ENCODE peak calls at places on chromosomes 2 and 18, in five cellular contexts. One of them, this sample, is unnamed.

GRCh38 chr2:227772197-227772661 is 26.5 kb downstream of the SCYGR8 start:
- DNase-seq in K562: no peak
- DNase-seq in HepG2: peak
- DNase-seq in H1: no peak
- DNase-seq in GM12878: no peak
- DNase-seq in this sample: no peak

GRCh38 chr2:44244135-44244871 is 31.0 kb upstream of the SLC3A1 start:
- DNase-seq in GM12878: no peak
- DNase-seq in H1: no peak
- DNase-seq in K562: peak
- DNase-seq in HepG2: peak
- DNase-seq in this sample: peak

GRCh38 chr18:10453885-10454772 is at the start of gene APCDD1:
- DNase-seq in GM12878: no peak
- DNase-seq in H1: peak
- DNase-seq in HepG2: peak
- DNase-seq in K562: no peak
- DNase-seq in this sample: no peak

GRCh38 chr2:21372654-21373053 is 248.9 kb downstream of the TDRD15 start:
- DNase-seq in H1: peak
- DNase-seq in HepG2: peak
- DNase-seq in K562: peak
- DNase-seq in GM12878: no peak
- DNase-seq in this sample: no peak

GRCh38 chr2:105220604-105221003 is 20.9 kb upstream of the GPR45 start:
- DNase-seq in GM12878: no peak
- DNase-seq in HepG2: no peak
- DNase-seq in H1: no peak
- DNase-seq in K562: no peak
- DNase-seq in this sample: no peak

GRCh38 chr2:229719926-229720652 is 5.7 kb upstream of the DNER start:
- DNase-seq in GM12878: no peak
- DNase-seq in K562: peak
- DNase-seq in H1: no peak
- DNase-seq in HepG2: no peak
- DNase-seq in this sample: no peak

GRCh38 chr2:2648094-2648493 is 317.0 kb upstream of the MYT1L start:
- DNase-seq in GM12878: no peak
- DNase-seq in HepG2: no peak
- DNase-seq in K562: no peak
- DNase-seq in H1: no peak
- DNase-seq in this sample: no peak

GRCh38 chr2:181140414-181140813 is 160.0 kb downstream of the UBE2E3 start:
- DNase-seq in K562: no peak
- DNase-seq in H1: no peak
- DNase-seq in HepG2: no peak
- DNase-seq in GM12878: no peak
- DNase-seq in this sample: no peak

GRCh38 chr2:216830346-216830745 is 29.5 kb downstream of the TNP1 start:
- DNase-seq in H1: no peak
- DNase-seq in K562: no peak
- DNase-seq in HepG2: no peak
- DNase-seq in GM12878: no peak
- DNase-seq in this sample: no peak

GRCh38 chr2:62450716-62451191 is 55.2 kb downstream of the TMEM17 start:
- DNase-seq in HepG2: peak
- DNase-seq in H1: no peak
- DNase-seq in GM12878: no peak
- DNase-seq in K562: no peak
- DNase-seq in this sample: no peak

GRCh38 chr2:16625201-16625729 is 40.4 kb downstream of the CYRIA start:
- DNase-seq in H1: no peak
- DNase-seq in HepG2: no peak
- DNase-seq in K562: peak
- DNase-seq in GM12878: no peak
- DNase-seq in this sample: no peak

GRCh38 chr2:113858764-113859163 is 31.1 kb upstream of the ACTR3 start:
- DNase-seq in K562: peak
- DNase-seq in GM12878: no peak
- DNase-seq in H1: no peak
- DNase-seq in HepG2: no peak
- DNase-seq in this sample: no peak

GRCh38 chr2:102253753-102254150 is 57.6 kb upstream of the IL1RL1 start:
- DNase-seq in GM12878: no peak
- DNase-seq in HepG2: no peak
- DNase-seq in K562: no peak
- DNase-seq in H1: no peak
- DNase-seq in this sample: no peak

GRCh38 chr2:127261835-127262234 is 32.1 kb downstream of the ERCC3 start:
- DNase-seq in H1: no peak
- DNase-seq in GM12878: no peak
- DNase-seq in K562: no peak
- DNase-seq in HepG2: no peak
- DNase-seq in this sample: no peak

GRCh38 chr18:79644006-79644665 is 35.5 kb upstream of the CTDP1 start:
- DNase-seq in GM12878: peak
- DNase-seq in H1: peak
- DNase-seq in HepG2: peak
- DNase-seq in K562: peak
- DNase-seq in this sample: peak

GRCh38 chr18:79657342-79657996 is 22.1 kb upstream of the CTDP1 start:
- DNase-seq in GM12878: no peak
- DNase-seq in H1: no peak
- DNase-seq in K562: no peak
- DNase-seq in HepG2: no peak
- DNase-seq in this sample: no peak

GRCh38 chr18:48833701-48834394 is 116.9 kb downstream of the SMAD7 start:
- DNase-seq in K562: no peak
- DNase-seq in GM12878: no peak
- DNase-seq in HepG2: no peak
- DNase-seq in H1: no peak
- DNase-seq in this sample: no peak

GRCh38 chr2:181683518-181684453 is 3.5 kb upstream of the NEUROD1 start:
- DNase-seq in GM12878: no peak
- DNase-seq in H1: peak
- DNase-seq in K562: peak
- DNase-seq in HepG2: no peak
- DNase-seq in this sample: peak

GRCh38 chr2:104434363-104434792 is 419.5 kb upstream of the POU3F3 start:
- DNase-seq in K562: no peak
- DNase-seq in HepG2: no peak
- DNase-seq in H1: peak
- DNase-seq in GM12878: peak
- DNase-seq in this sample: no peak

GRCh38 chr2:88692187-88692586 is 714 bp downstream of the RPIA start:
- DNase-seq in K562: peak
- DNase-seq in GM12878: no peak
- DNase-seq in HepG2: peak
- DNase-seq in H1: peak
- DNase-seq in this sample: no peak

GRCh38 chr2:2846379-2847130 is 515.5 kb upstream of the MYT1L start:
- DNase-seq in HepG2: no peak
- DNase-seq in H1: no peak
- DNase-seq in K562: no peak
- DNase-seq in GM12878: no peak
- DNase-seq in this sample: peak

GRCh38 chr2:101793277-101793969 is 95.9 kb downstream of the MAP4K4 start:
- DNase-seq in H1: no peak
- DNase-seq in GM12878: no peak
- DNase-seq in HepG2: peak
- DNase-seq in K562: no peak
- DNase-seq in this sample: no peak

GRCh38 chr18:44411971-44412370 is 268.7 kb upstream of the SETBP1 start:
- DNase-seq in HepG2: no peak
- DNase-seq in K562: no peak
- DNase-seq in GM12878: no peak
- DNase-seq in H1: no peak
- DNase-seq in this sample: no peak

GRCh38 chr2:191109888-191110287 is 40.9 kb downstream of the STAT4 start:
- DNase-seq in HepG2: no peak
- DNase-seq in H1: no peak
- DNase-seq in GM12878: no peak
- DNase-seq in K562: no peak
- DNase-seq in this sample: no peak

GRCh38 chr2:71800106-71800809 is 346.9 kb downstream of the DYSF start:
- DNase-seq in H1: no peak
- DNase-seq in HepG2: no peak
- DNase-seq in GM12878: no peak
- DNase-seq in K562: no peak
- DNase-seq in this sample: no peak

GRCh38 chr2:182898718-182899117 is 32.3 kb upstream of the FRZB start:
- DNase-seq in GM12878: no peak
- DNase-seq in H1: no peak
- DNase-seq in HepG2: no peak
- DNase-seq in K562: no peak
- DNase-seq in this sample: no peak

GRCh38 chr2:187547353-187547979 is 6.8 kb downstream of the TFPI start:
- DNase-seq in HepG2: no peak
- DNase-seq in K562: peak
- DNase-seq in H1: no peak
- DNase-seq in GM12878: no peak
- DNase-seq in this sample: peak

DNA sequence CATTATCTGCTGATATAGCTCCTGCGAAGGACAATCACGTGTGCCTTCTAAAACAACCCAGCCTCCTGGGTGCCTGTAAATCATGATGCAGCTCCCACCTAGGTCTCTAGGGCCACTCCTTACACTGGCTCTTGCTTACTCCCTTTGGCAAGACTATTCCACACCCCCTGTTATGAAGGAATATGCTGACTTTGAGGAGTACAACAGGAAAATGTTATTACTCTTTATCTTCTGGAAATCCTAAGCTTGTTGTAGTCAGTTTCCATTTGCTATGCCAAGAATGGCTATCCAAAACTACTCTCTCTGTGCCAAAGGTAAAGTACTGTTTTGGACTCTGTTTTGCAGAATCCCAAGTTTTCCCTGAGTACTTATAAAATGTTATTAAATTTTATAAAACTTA is 7.7 kb downstream of the SGO2 start:
- DNase-seq in K562: no peak
- DNase-seq in H1: no peak
- DNase-seq in HepG2: no peak
- DNase-seq in GM12878: no peak
- DNase-seq in this sample: no peak
- TF ChIP-seq ZNF274 in K562: no peak
- TF ChIP-seq ZNF274 in H1: no peak
- TF ChIP-seq ZNF274 in HepG2: no peak
- TF ChIP-seq ZNF274 in GM12878: no peak
- TF ChIP-seq ZNF274 in this sample: no peak

GRCh38 chr2:231396058-231396821 is 730 bp downstream of the B3GNT7 start:
- DNase-seq in HepG2: no peak
- DNase-seq in H1: no peak
- DNase-seq in K562: peak
- DNase-seq in GM12878: no peak
- DNase-seq in this sample: no peak
- TF ChIP-seq EZH2 in HepG2: peak
- TF ChIP-seq EZH2 in H1: no peak
- TF ChIP-seq EZH2 in K562: no peak
- TF ChIP-seq EZH2 in GM12878: no peak
- TF ChIP-seq EZH2 in this sample: no peak

GRCh38 chr2:37713258-37713700 is 41.8 kb upstream of the CDC42EP3 start:
- DNase-seq in HepG2: no peak
- DNase-seq in H1: no peak
- DNase-seq in GM12878: peak
- DNase-seq in K562: peak
- DNase-seq in this sample: no peak
- TF ChIP-seq CEBPB in HepG2: no peak
- TF ChIP-seq CEBPB in H1: no peak
- TF ChIP-seq CEBPB in GM12878: no peak
- TF ChIP-seq CEBPB in K562: peak
- TF ChIP-seq CEBPB in this sample: no peak

GRCh38 chr2:42513252-42513918 is 19.6 kb upstream of the KCNG3 start:
- DNase-seq in H1: peak
- DNase-seq in GM12878: no peak
- DNase-seq in HepG2: peak
- DNase-seq in K562: peak
- DNase-seq in this sample: peak
- TF ChIP-seq ZNF274 in H1: no peak
- TF ChIP-seq ZNF274 in GM12878: no peak
- TF ChIP-seq ZNF274 in HepG2: no peak
- TF ChIP-seq ZNF274 in K562: no peak
- TF ChIP-seq ZNF274 in this sample: no peak

GRCh38 chr2:7084601-7085000 is 167.4 kb downstream of the RNF144A start:
- DNase-seq in GM12878: no peak
- DNase-seq in K562: no peak
- DNase-seq in HepG2: no peak
- DNase-seq in H1: no peak
- DNase-seq in this sample: no peak
- TF ChIP-seq EZH2 in GM12878: no peak
- TF ChIP-seq EZH2 in K562: no peak
- TF ChIP-seq EZH2 in HepG2: no peak
- TF ChIP-seq EZH2 in H1: no peak
- TF ChIP-seq EZH2 in this sample: no peak

GRCh38 chr2:237096911-237097310 is 11.2 kb downstream of the COPS8 start:
- DNase-seq in K562: no peak
- DNase-seq in GM12878: no peak
- DNase-seq in H1: no peak
- DNase-seq in HepG2: no peak
- DNase-seq in this sample: no peak
- TF ChIP-seq CEBPB in K562: no peak
- TF ChIP-seq CEBPB in GM12878: no peak
- TF ChIP-seq CEBPB in H1: no peak
- TF ChIP-seq CEBPB in HepG2: no peak
- TF ChIP-seq CEBPB in this sample: no peak